ENCODE peak calls at places on chromosomes 16 and 17, in seven cellular contexts. One of them, this sample, is unnamed.

GRCh38 chr16:30956601-30957455 is 726 bp upstream of the SETD1A start:
- DNase-seq in naive B cell: peak
- DNase-seq in endothelial cell: peak
- DNase-seq in transverse colon: peak
- DNase-seq in CD4-positive, alpha-beta T cell: peak
- DNase-seq in T-helper 1 cell: peak
- DNase-seq in CD8-positive, alpha-beta memory T cell: peak
- DNase-seq in this sample: peak

GRCh38 chr16:2426941-2427361 is 2.3 kb upstream of the CCNF start:
- DNase-seq in T-helper 1 cell: no peak
- DNase-seq in endothelial cell: no peak
- DNase-seq in transverse colon: no peak
- DNase-seq in CD8-positive, alpha-beta memory T cell: no peak
- DNase-seq in naive B cell: no peak
- DNase-seq in CD4-positive, alpha-beta T cell: no peak
- DNase-seq in this sample: no peak

GRCh38 chr17:41965694-41966375 is 760 bp upstream of the CNP start:
- DNase-seq in endothelial cell: peak
- DNase-seq in transverse colon: peak
- DNase-seq in CD8-positive, alpha-beta memory T cell: peak
- DNase-seq in CD4-positive, alpha-beta T cell: peak
- DNase-seq in T-helper 1 cell: peak
- DNase-seq in naive B cell: peak
- DNase-seq in this sample: no peak

GRCh38 chr17:35011671-35012216 is 31.4 kb downstream of the LIG3 start:
- DNase-seq in naive B cell: no peak
- DNase-seq in CD8-positive, alpha-beta memory T cell: no peak
- DNase-seq in CD4-positive, alpha-beta T cell: no peak
- DNase-seq in T-helper 1 cell: no peak
- DNase-seq in endothelial cell: no peak
- DNase-seq in transverse colon: no peak
- DNase-seq in this sample: no peak

GRCh38 chr16:67942200-67942509 is 1.8 kb downstream of the LCAT start:
- DNase-seq in CD8-positive, alpha-beta memory T cell: no peak
- DNase-seq in transverse colon: no peak
- DNase-seq in CD4-positive, alpha-beta T cell: peak
- DNase-seq in naive B cell: no peak
- DNase-seq in T-helper 1 cell: no peak
- DNase-seq in endothelial cell: peak
- DNase-seq in this sample: no peak

GRCh38 chr16:55003306-55003705 is 72.6 kb downstream of the IRX5 start:
- DNase-seq in naive B cell: no peak
- DNase-seq in CD4-positive, alpha-beta T cell: no peak
- DNase-seq in transverse colon: no peak
- DNase-seq in endothelial cell: no peak
- DNase-seq in CD8-positive, alpha-beta memory T cell: no peak
- DNase-seq in T-helper 1 cell: no peak
- DNase-seq in this sample: no peak

GRCh38 chr16:68826652-68827051 is 16.7 kb upstream of the TANGO6 start:
- DNase-seq in endothelial cell: no peak
- DNase-seq in CD8-positive, alpha-beta memory T cell: no peak
- DNase-seq in transverse colon: no peak
- DNase-seq in T-helper 1 cell: no peak
- DNase-seq in CD4-positive, alpha-beta T cell: no peak
- DNase-seq in naive B cell: no peak
- DNase-seq in this sample: no peak

GRCh38 chr17:50212121-50212843 is 10.9 kb upstream of the COL1A1 start:
- DNase-seq in endothelial cell: no peak
- DNase-seq in transverse colon: peak
- DNase-seq in CD8-positive, alpha-beta memory T cell: no peak
- DNase-seq in CD4-positive, alpha-beta T cell: no peak
- DNase-seq in T-helper 1 cell: no peak
- DNase-seq in naive B cell: no peak
- DNase-seq in this sample: no peak

GRCh38 chr17:57516290-57517215 is 228.5 kb downstream of the CCDC182 start:
- DNase-seq in T-helper 1 cell: no peak
- DNase-seq in transverse colon: no peak
- DNase-seq in endothelial cell: no peak
- DNase-seq in naive B cell: no peak
- DNase-seq in CD8-positive, alpha-beta memory T cell: no peak
- DNase-seq in CD4-positive, alpha-beta T cell: no peak
- DNase-seq in this sample: no peak

GRCh38 chr16:72791786-72792185 is 256.1 kb downstream of the ZFHX3 start:
- DNase-seq in naive B cell: no peak
- DNase-seq in CD8-positive, alpha-beta memory T cell: no peak
- DNase-seq in CD4-positive, alpha-beta T cell: no peak
- DNase-seq in endothelial cell: no peak
- DNase-seq in T-helper 1 cell: no peak
- DNase-seq in transverse colon: no peak
- DNase-seq in this sample: no peak

GRCh38 chr16:79891458-79891857 is 290.9 kb upstream of the MAF start:
- DNase-seq in naive B cell: no peak
- DNase-seq in T-helper 1 cell: no peak
- DNase-seq in transverse colon: no peak
- DNase-seq in CD8-positive, alpha-beta memory T cell: no peak
- DNase-seq in endothelial cell: no peak
- DNase-seq in CD4-positive, alpha-beta T cell: no peak
- DNase-seq in this sample: no peak

GRCh38 chr16:58011652-58012051 is 10.4 kb downstream of the USB1 start:
- DNase-seq in transverse colon: no peak
- DNase-seq in CD4-positive, alpha-beta T cell: no peak
- DNase-seq in endothelial cell: no peak
- DNase-seq in CD8-positive, alpha-beta memory T cell: no peak
- DNase-seq in naive B cell: no peak
- DNase-seq in T-helper 1 cell: no peak
- DNase-seq in this sample: no peak

GRCh38 chr17:3167574-3167973 is 29.7 kb upstream of the OR1A2 start:
- DNase-seq in endothelial cell: no peak
- DNase-seq in CD4-positive, alpha-beta T cell: no peak
- DNase-seq in naive B cell: peak
- DNase-seq in T-helper 1 cell: no peak
- DNase-seq in CD8-positive, alpha-beta memory T cell: no peak
- DNase-seq in transverse colon: no peak
- DNase-seq in this sample: no peak

GRCh38 chr17:13869301-13869700 is 200.0 kb upstream of the COX10 start:
- DNase-seq in transverse colon: no peak
- DNase-seq in CD8-positive, alpha-beta memory T cell: no peak
- DNase-seq in naive B cell: no peak
- DNase-seq in endothelial cell: no peak
- DNase-seq in CD4-positive, alpha-beta T cell: no peak
- DNase-seq in T-helper 1 cell: no peak
- DNase-seq in this sample: no peak